ENCODE peak calls at places on chromosomes 5 and 9, in eight cellular contexts. M, Q, K, C, F, S, A and L are unnamed samples.

GRCh38 chr5:93611900-93612898 is 29.2 kb downstream of the NR2F1 start:
- DNase-seq in Q (no peak), C (no peak), M (no peak), A (no peak), F (no peak), K (no peak), S (no peak), L (no peak)

GRCh38 chr9:110047955-110048472 is 159.9 kb downstream of the C9orf152 start:
- DNase-seq in A (no peak), M (no peak), Q (no peak), S (no peak), F (no peak), C (no peak), K (no peak), L (no peak)

GRCh38 chr5:159030357-159030756 is 69.4 kb downstream of the EBF1 start:
- DNase-seq in S (no peak), F (no peak), M (no peak), K (no peak), A (no peak), Q (no peak), C (no peak), L (no peak)

GRCh38 chr9:88784960-88785359 is 206.3 kb upstream of the S1PR3 start:
- DNase-seq in K (no peak), S (no peak), C (no peak), M (no peak), A (no peak), F (no peak), Q (no peak), L (no peak)

GRCh38 chr9:127919253-127919815 is 2.5 kb upstream of the ST6GALNAC4 start:
- DNase-seq in C (peak), K (peak), S (no peak), F (peak), M (peak), A (no peak), Q (no peak), L (peak)

GRCh38 chr9:21591221-21592062 is 109.3 kb upstream of the IFNE start:
- DNase-seq in M (peak), Q (peak), A (no peak), K (peak), F (peak), S (no peak), C (peak), L (peak)

GRCh38 chr5:109900453-109900852 is 210.7 kb downstream of the MAN2A1 start:
- DNase-seq in Q (no peak), A (no peak), F (no peak), S (no peak), M (no peak), C (no peak), K (no peak), L (no peak)

GRCh38 chr9:73667749-73668148 is 516.1 kb downstream of the ANXA1 start:
- DNase-seq in F (no peak), S (no peak), C (no peak), M (no peak), Q (no peak), K (no peak), A (no peak), L (no peak)

GRCh38 chr5:180437336-180437735 is 56.8 kb upstream of the CNOT6 start:
- DNase-seq in C (no peak), M (no peak), S (no peak), K (no peak), Q (no peak), F (no peak), A (no peak), L (no peak)

GRCh38 chr5:73801736-73802135 is 175.7 kb downstream of the ARHGEF28 start:
- DNase-seq in C (no peak), K (no peak), Q (no peak), S (no peak), F (no peak), A (no peak), M (no peak), L (no peak)

GRCh38 chr5:35129276-35129675 is 81.5 kb upstream of the AGXT2 start:
- DNase-seq in Q (no peak), A (no peak), S (no peak), M (peak), K (no peak), F (peak), C (peak), L (no peak)

GRCh38 chr9:114112778-114113585 is 13.9 kb upstream of the KIF12 start:
- DNase-seq in M (peak), S (no peak), A (no peak), C (peak), Q (no peak), F (no peak), K (no peak), L (peak)

GRCh38 chr5:160685695-160686094 is 166.3 kb downstream of the ATP10B start:
- DNase-seq in S (no peak), A (no peak), M (no peak), K (no peak), Q (no peak), C (no peak), F (no peak), L (no peak)

GRCh38 chr9:2448193-2448738 is 173.3 kb upstream of the VLDLR start:
- DNase-seq in Q (no peak), F (no peak), S (no peak), K (no peak), M (no peak), A (no peak), C (no peak), L (no peak)

GRCh38 chr9:133839822-133840329 is 101.7 kb upstream of the SARDH start:
- DNase-seq in M (no peak), S (no peak), C (peak), A (no peak), F (no peak), K (no peak), Q (no peak), L (no peak)

GRCh38 chr9:38686923-38687322 is 33.0 kb downstream of the FAM240B start:
- DNase-seq in S (no peak), Q (no peak), A (no peak), K (no peak), F (no peak), M (no peak), C (no peak), L (no peak)

GRCh38 chr5:42570946-42571625 is 147.8 kb downstream of the GHR start:
- DNase-seq in Q (no peak), S (no peak), K (no peak), C (no peak), F (no peak), M (no peak), A (no peak), L (no peak)

GRCh38 chr9:134128727-134129679 is 6.9 kb upstream of the WDR5 start:
- DNase-seq in K (no peak), C (no peak), Q (no peak), A (no peak), S (no peak), M (no peak), F (no peak), L (no peak)

GRCh38 chr9:111108946-111109345 is 70.7 kb upstream of the LPAR1 start:
- DNase-seq in Q (no peak), M (peak), K (peak), C (peak), F (peak), A (no peak), S (no peak), L (no peak)

GRCh38 chr9:6029581-6029980 is 14.2 kb upstream of the RANBP6 start:
- DNase-seq in C (no peak), F (no peak), K (no peak), A (no peak), S (no peak), Q (no peak), M (no peak), L (no peak)

GRCh38 chr9:108047264-108047663 is 557.7 kb upstream of the KLF4 start:
- DNase-seq in S (no peak), Q (no peak), M (peak), F (no peak), C (no peak), K (no peak), A (no peak), L (no peak)

GRCh38 chr5:125891326-125891725 is 531.9 kb upstream of the GRAMD2B start:
- DNase-seq in A (no peak), F (no peak), K (no peak), M (no peak), C (no peak), Q (no peak), S (no peak), L (no peak)

GRCh38 chr5:39716532-39716971 is 291.8 kb upstream of the DAB2 start:
- DNase-seq in A (peak), S (no peak), M (no peak), F (no peak), K (no peak), C (peak), Q (peak), L (peak)

GRCh38 chr5:127878174-127878750 is 175.1 kb downstream of the CCDC192 start:
- DNase-seq in F (no peak), S (no peak), C (peak), M (peak), Q (no peak), A (no peak), K (no peak), L (no peak)

GRCh38 chr5:77145666-77146065 is 58.6 kb upstream of the ZBED3 start:
- DNase-seq in F (no peak), A (no peak), C (peak), Q (no peak), M (peak), S (no peak), K (no peak), L (no peak)

GRCh38 chr5:12245429-12245828 is 341.2 kb upstream of the CTNND2 start:
- DNase-seq in Q (no peak), A (no peak), F (no peak), C (no peak), M (no peak), K (no peak), S (no peak), L (no peak)

GRCh38 chr9:123282343-123283047 is 14.1 kb upstream of the STRBP start:
- DNase-seq in A (no peak), M (no peak), F (no peak), S (no peak), Q (no peak), K (no peak), C (no peak), L (no peak)

GRCh38 chr5:6158974-6159863 is 219.1 kb downstream of the MED10 start:
- DNase-seq in M (peak), A (no peak), S (no peak), F (peak), K (peak), Q (no peak), C (peak), L (no peak)

GRCh38 chr5:77394064-77394716 is 97.9 kb downstream of the WDR41 start:
- DNase-seq in S (no peak), K (no peak), M (no peak), C (no peak), F (no peak), A (no peak), Q (no peak), L (no peak)

GRCh38 chr5:141958773-141959172 is 771 bp upstream of the PCDH12 start:
- DNase-seq in C (no peak), K (no peak), S (no peak), A (no peak), F (no peak), Q (no peak), M (no peak), L (no peak)